ENCODE peak calls at places on chromosomes 1 and 21, in nine cellular contexts. A, N, D, Q, O, T, G, B and J are unnamed samples.
A peak's percentile ranks its signal among the peaks of the same experiment; 100 is the strongest.

GRCh38 chr1:212605441-212605976 is 3.1 kb upstream of the ATF3 start:
- DNase-seq in N (no peak), G (peak; percentile 13), D (no peak), T (no peak), Q (no peak), O (no peak), B (no peak), A (no peak), J (no peak)

GRCh38 chr1:157073944-157074685 is 25.5 kb downstream of the ETV3L start:
- DNase-seq in O (peak; percentile 68), B (peak; percentile 85), G (peak; percentile 77), Q (peak; percentile 78), D (peak; percentile 81), N (peak; percentile 41), T (peak; percentile 71), A (peak; percentile 67), J (no peak)

GRCh38 chr1:227920426-227920825 is 27.3 kb downstream of the WNT9A start:
- DNase-seq in G (no peak), N (no peak), Q (no peak), O (no peak), D (no peak), B (peak; percentile 19), A (no peak), T (no peak), J (no peak)

GRCh38 chr1:118928739-118929554 is 59.2 kb downstream of the TBX15 start:
- DNase-seq in G (no peak), B (no peak), O (no peak), N (no peak), D (no peak), T (no peak), Q (no peak), A (no peak), J (no peak)

GRCh38 chr1:205739348-205740160 is 10.4 kb downstream of the NUCKS1 start:
- DNase-seq in O (no peak), A (no peak), B (no peak), G (no peak), T (no peak), Q (no peak), N (no peak), D (no peak), J (no peak)

GRCh38 chr1:212560933-212561460 is 47.6 kb upstream of the ATF3 start:
- DNase-seq in N (no peak), B (no peak), A (no peak), O (no peak), T (no peak), D (no peak), Q (no peak), G (no peak), J (no peak)

GRCh38 chr1:23419180-23419579 is 5.4 kb downstream of the TCEA3 start:
- DNase-seq in D (no peak), T (no peak), G (no peak), B (no peak), N (no peak), O (no peak), A (no peak), Q (no peak), J (no peak)

GRCh38 chr1:23529146-23530088 is 1.6 kb downstream of the E2F2 start:
- DNase-seq in A (no peak), N (no peak), O (no peak), G (peak; percentile 72), B (no peak), Q (peak; percentile 78), D (no peak), T (no peak), J (no peak)

GRCh38 chr1:21059021-21059420 is 117.7 kb downstream of the EIF4G3 start:
- DNase-seq in D (no peak), O (no peak), N (no peak), Q (no peak), T (no peak), A (no peak), G (no peak), B (no peak), J (no peak)

GRCh38 chr1:221998186-221998612 is 256.3 kb upstream of the DUSP10 start:
- DNase-seq in Q (no peak), T (no peak), A (no peak), B (no peak), N (no peak), G (no peak), O (no peak), D (peak; percentile 15), J (no peak)

GRCh38 chr1:232038704-232039103 is 412.1 kb downstream of the DISC1 start:
- DNase-seq in N (no peak), O (no peak), T (no peak), G (no peak), A (no peak), D (no peak), Q (no peak), B (no peak), J (no peak)

GRCh38 chr1:60101516-60101915 is 27.9 kb upstream of the C1orf87 start:
- DNase-seq in Q (no peak), G (no peak), D (no peak), T (no peak), A (no peak), O (no peak), N (no peak), B (no peak), J (no peak)

GRCh38 chr21:28100366-28100765 is 892.3 kb downstream of the LTN1 start:
- DNase-seq in G (no peak), D (no peak), A (no peak), O (no peak), N (no peak), Q (no peak), T (no peak), B (no peak), J (no peak)

GRCh38 chr1:62849031-62849430 is 65.1 kb downstream of the ATG4C start:
- DNase-seq in Q (no peak), B (no peak), D (no peak), A (no peak), T (no peak), O (no peak), G (no peak), N (no peak), J (no peak)

GRCh38 chr1:173248247-173248940 is 41.3 kb upstream of the TNFSF4 start:
- DNase-seq in D (no peak), B (no peak), N (no peak), A (no peak), O (no peak), G (no peak), Q (no peak), T (no peak), J (no peak)

DNA sequence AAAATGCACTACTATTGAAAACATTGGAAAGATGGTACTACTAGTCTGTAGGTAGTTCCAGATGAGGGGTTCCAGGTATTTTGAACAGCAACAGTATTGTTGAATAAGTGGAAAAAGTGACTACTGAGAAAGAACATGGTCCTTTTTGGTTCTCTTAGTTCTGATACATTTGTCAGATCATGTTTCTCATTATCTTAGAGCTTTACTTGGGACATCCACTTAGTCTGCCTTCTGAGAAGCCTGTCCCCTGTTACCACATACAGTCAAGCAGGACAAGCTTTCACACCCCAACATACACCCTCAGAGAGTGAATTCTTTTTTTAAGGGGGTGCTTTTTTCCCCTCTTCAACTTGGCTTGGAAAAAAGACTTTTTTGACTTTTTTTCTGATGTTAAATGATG is 41.0 kb upstream of the MACF1 start:
- DNase-seq in D (no peak), O (no peak), A (no peak), B (no peak), Q (no peak), G (no peak), N (no peak), T (no peak), J (no peak)
- H3K4me1 ChIP-seq in D (peaks cover 9% of the 10 kb centered on the region), O (peaks cover 37% of the 10 kb centered on the region), A (no peaks in the 10 kb centered on the region), B (peaks cover 64% of the 10 kb centered on the region), Q (peaks cover 19% of the 10 kb centered on the region), G (peaks cover 15% of the 10 kb centered on the region), N (peaks cover 15% of the 10 kb centered on the region), T (peaks cover 41% of the 10 kb centered on the region), J (peaks cover 55% of the 10 kb centered on the region)

DNA sequence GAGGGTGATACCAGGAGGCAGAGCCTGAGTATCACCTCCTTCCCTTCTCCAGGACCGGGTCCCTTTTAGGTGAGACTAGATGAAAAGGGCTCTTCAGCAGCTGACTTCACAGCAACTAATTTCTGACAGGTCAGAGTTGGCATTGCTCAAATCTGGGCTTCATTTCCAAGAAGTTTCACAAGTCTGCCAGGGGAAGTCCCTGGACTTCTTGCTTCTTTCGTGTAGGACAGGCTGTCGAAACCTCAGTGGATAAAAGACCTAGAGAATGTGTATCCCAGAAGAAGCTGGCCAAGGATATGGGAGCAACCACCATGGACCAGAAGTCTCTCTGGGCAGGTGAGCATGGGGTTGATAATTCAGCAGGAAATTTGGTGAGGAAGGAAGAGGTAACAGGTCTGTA is at the start of gene CHI3L2:
- DNase-seq in B (no peak), O (no peak), Q (no peak), T (no peak), D (no peak), G (no peak), N (no peak), A (peak; percentile 51), J (no peak)
- H3K4me3 ChIP-seq in B (no peak within 1 kb of the TSS), O (no peak within 1 kb of the TSS), Q (no peak within 1 kb of the TSS), T (no peak within 1 kb of the TSS), D (no peak within 1 kb of the TSS), G (no peak within 1 kb of the TSS), N (no peak within 1 kb of the TSS), A (no peak within 1 kb of the TSS), J (no peak within 1 kb of the TSS)

DNA sequence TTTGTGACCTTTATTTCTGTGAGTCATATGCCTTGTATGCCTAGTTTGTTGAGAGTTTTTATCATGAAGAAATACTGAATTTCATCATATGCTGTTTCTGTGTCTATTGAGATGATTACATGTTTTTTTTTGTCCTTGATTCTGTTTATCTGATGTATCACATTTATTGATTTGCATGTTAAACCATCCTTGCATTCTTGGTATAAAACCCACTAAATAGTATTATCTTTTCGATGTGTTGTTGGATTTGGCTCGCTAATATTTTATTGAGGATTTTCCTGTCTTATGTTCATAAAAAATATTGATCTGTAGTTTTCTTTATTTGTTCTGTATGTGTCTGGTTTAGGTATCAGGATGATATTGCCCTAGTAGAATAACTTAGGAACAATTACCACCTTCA is 164.7 kb upstream of the CHRM3 start:
- DNase-seq in D (no peak), O (no peak), T (no peak), G (no peak), B (no peak), Q (no peak), N (no peak), A (no peak), J (no peak)
- H3K9me3 ChIP-seq in D (no peaks in the 10 kb centered on the region), O (peaks cover 6% of the 10 kb centered on the region), T (peaks cover 5% of the 10 kb centered on the region), G (no peaks in the 10 kb centered on the region), B (peaks cover 14% of the 10 kb centered on the region), Q (peaks cover 19% of the 10 kb centered on the region), N (peaks cover 14% of the 10 kb centered on the region), A (peaks cover 23% of the 10 kb centered on the region), J (no peaks in the 10 kb centered on the region)

DNA sequence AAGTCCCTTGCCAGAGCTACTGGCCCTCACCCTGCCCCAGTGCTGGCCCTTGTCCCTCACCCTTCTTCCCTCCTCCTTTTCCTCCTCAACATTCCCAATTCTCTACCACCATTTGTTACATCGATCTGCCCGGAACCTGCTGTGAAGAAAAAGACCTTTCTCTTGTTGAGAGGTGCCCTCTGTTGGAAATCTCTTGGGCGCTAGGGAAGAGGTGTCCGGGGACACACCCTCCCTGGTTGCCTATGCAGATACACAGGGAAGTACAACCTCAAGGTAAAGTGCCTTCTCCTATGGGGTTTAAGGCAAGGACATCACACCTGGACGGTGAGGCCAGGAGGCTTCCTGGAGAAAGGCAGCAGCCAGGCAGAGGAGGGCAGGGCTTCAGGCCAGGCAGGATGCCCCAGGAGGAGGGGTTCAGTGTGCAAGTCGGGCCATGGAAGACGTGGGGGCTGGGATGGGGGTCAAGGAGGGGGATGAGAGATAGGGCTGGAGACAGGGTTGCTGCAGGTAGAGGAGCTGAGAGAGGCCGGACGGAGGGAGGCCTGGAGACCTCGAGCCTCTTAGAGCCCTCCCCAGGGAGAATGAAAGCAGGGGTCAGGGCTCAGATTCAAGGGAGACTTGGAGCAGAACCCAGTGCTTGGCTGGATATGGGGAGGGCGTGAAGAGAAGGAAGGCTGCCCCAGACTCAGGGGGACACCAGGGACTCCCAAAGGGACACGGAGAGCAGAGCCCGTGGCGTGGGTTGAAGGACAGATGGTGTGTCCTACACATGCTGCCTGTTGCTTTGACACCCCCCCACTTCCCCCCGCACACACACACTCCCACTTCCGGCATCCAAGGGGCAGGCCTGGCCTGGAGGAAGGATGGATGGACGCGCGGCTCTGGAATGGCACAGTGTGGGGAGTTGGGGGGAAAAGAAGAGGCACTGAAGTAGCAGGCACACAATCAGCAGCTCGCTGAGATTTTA is 44.5 kb downstream of the RIPK4 start:
- DNase-seq in D (no peak), N (no peak), Q (peak; percentile 25), O (no peak), G (peak; percentile 64), B (peak; percentile 25), T (no peak), A (no peak), J (no peak)
- H3K4me1 ChIP-seq in D (no peaks in the 10 kb centered on the region), N (peaks cover 18% of the 10 kb centered on the region), Q (no peaks in the 10 kb centered on the region), O (no peaks in the 10 kb centered on the region), G (no peaks in the 10 kb centered on the region), B (no peaks in the 10 kb centered on the region), T (no peaks in the 10 kb centered on the region), A (peaks cover 2% of the 10 kb centered on the region), J (peaks cover 10% of the 10 kb centered on the region)